ENCODE peak calls at places on chromosomes 5 and 9, in four cellular contexts. One of them, this sample, is unnamed.

GRCh38 chr5:53604309-53604708 is 43.9 kb downstream of the NDUFS4 start:
- DNase-seq in fibroblast of lung: no peak
- DNase-seq in left ventricle myocardium inferior: no peak
- DNase-seq in right lobe of liver: no peak
- DNase-seq in this sample: no peak

GRCh38 chr5:77087484-77088291 is 603 bp upstream of the ZBED3 start:
- DNase-seq in left ventricle myocardium inferior: peak
- DNase-seq in right lobe of liver: peak
- DNase-seq in fibroblast of lung: peak
- DNase-seq in this sample: peak

GRCh38 chr9:14096182-14096922 is 217.6 kb downstream of the NFIB start:
- DNase-seq in fibroblast of lung: peak
- DNase-seq in left ventricle myocardium inferior: no peak
- DNase-seq in right lobe of liver: no peak
- DNase-seq in this sample: no peak

GRCh38 chr5:68049053-68049713 is 166.4 kb upstream of the PIK3R1 start:
- DNase-seq in right lobe of liver: no peak
- DNase-seq in fibroblast of lung: no peak
- DNase-seq in left ventricle myocardium inferior: no peak
- DNase-seq in this sample: no peak

GRCh38 chr9:68577778-68578591 is 37.3 kb upstream of the TMEM252 start:
- DNase-seq in left ventricle myocardium inferior: no peak
- DNase-seq in right lobe of liver: no peak
- DNase-seq in fibroblast of lung: no peak
- DNase-seq in this sample: no peak

GRCh38 chr9:20355022-20355421 is 267.3 kb downstream of the MLLT3 start:
- DNase-seq in fibroblast of lung: peak
- DNase-seq in right lobe of liver: no peak
- DNase-seq in left ventricle myocardium inferior: no peak
- DNase-seq in this sample: no peak

GRCh38 chr9:8825600-8826147 is 1026.1 kb upstream of the DMAC1 start:
- DNase-seq in left ventricle myocardium inferior: no peak
- DNase-seq in fibroblast of lung: no peak
- DNase-seq in right lobe of liver: no peak
- DNase-seq in this sample: no peak

GRCh38 chr5:143677403-143677802 is 134.6 kb upstream of the HMHB1 start:
- DNase-seq in fibroblast of lung: no peak
- DNase-seq in left ventricle myocardium inferior: no peak
- DNase-seq in right lobe of liver: no peak
- DNase-seq in this sample: no peak

GRCh38 chr9:104386425-104387069 is 117.5 kb upstream of the OR13F1 start:
- DNase-seq in right lobe of liver: no peak
- DNase-seq in left ventricle myocardium inferior: no peak
- DNase-seq in fibroblast of lung: peak
- DNase-seq in this sample: no peak

GRCh38 chr9:99231708-99232107 is 9.6 kb downstream of the SEC61B start:
- DNase-seq in left ventricle myocardium inferior: no peak
- DNase-seq in right lobe of liver: no peak
- DNase-seq in fibroblast of lung: peak
- DNase-seq in this sample: no peak

GRCh38 chr5:6732634-6733410 is 19.6 kb downstream of the TENT4A start:
- DNase-seq in left ventricle myocardium inferior: peak
- DNase-seq in fibroblast of lung: peak
- DNase-seq in right lobe of liver: no peak
- DNase-seq in this sample: no peak

GRCh38 chr5:154015071-154015693 is 23.5 kb downstream of the FAM114A2 start:
- DNase-seq in left ventricle myocardium inferior: peak
- DNase-seq in fibroblast of lung: no peak
- DNase-seq in right lobe of liver: no peak
- DNase-seq in this sample: no peak

GRCh38 chr9:114880276-114880891 is 50.0 kb downstream of the TNFSF8 start:
- DNase-seq in left ventricle myocardium inferior: no peak
- DNase-seq in right lobe of liver: no peak
- DNase-seq in fibroblast of lung: peak
- DNase-seq in this sample: no peak

GRCh38 chr9:127611796-127612790 is at the start of gene STXBP1:
- DNase-seq in right lobe of liver: peak
- DNase-seq in left ventricle myocardium inferior: peak
- DNase-seq in fibroblast of lung: peak
- DNase-seq in this sample: peak

GRCh38 chr5:38208782-38209378 is 49.5 kb upstream of the EGFLAM start:
- DNase-seq in right lobe of liver: no peak
- DNase-seq in left ventricle myocardium inferior: no peak
- DNase-seq in fibroblast of lung: peak
- DNase-seq in this sample: no peak

GRCh38 chr5:94347130-94347529 is 271.3 kb downstream of the KIAA0825 start:
- DNase-seq in left ventricle myocardium inferior: peak
- DNase-seq in right lobe of liver: no peak
- DNase-seq in fibroblast of lung: no peak
- DNase-seq in this sample: no peak

GRCh38 chr5:114361724-114362196 is at the start of gene KCNN2:
- DNase-seq in right lobe of liver: peak
- DNase-seq in left ventricle myocardium inferior: peak
- DNase-seq in fibroblast of lung: peak
- DNase-seq in this sample: peak

GRCh38 chr5:141889282-141889871 is 11.2 kb upstream of the PCDH1 start:
- DNase-seq in fibroblast of lung: peak
- DNase-seq in left ventricle myocardium inferior: no peak
- DNase-seq in right lobe of liver: no peak
- DNase-seq in this sample: no peak

GRCh38 chr5:14173419-14174234 is 30.5 kb downstream of the TRIO start:
- DNase-seq in fibroblast of lung: peak
- DNase-seq in right lobe of liver: no peak
- DNase-seq in left ventricle myocardium inferior: no peak
- DNase-seq in this sample: no peak

GRCh38 chr9:87071473-87071872 is 124.2 kb upstream of the GAS1 start:
- DNase-seq in right lobe of liver: no peak
- DNase-seq in left ventricle myocardium inferior: no peak
- DNase-seq in fibroblast of lung: no peak
- DNase-seq in this sample: no peak

GRCh38 chr5:81817086-81817485 is 66.2 kb upstream of the SSBP2 start:
- DNase-seq in right lobe of liver: no peak
- DNase-seq in fibroblast of lung: no peak
- DNase-seq in left ventricle myocardium inferior: no peak
- DNase-seq in this sample: no peak

GRCh38 chr9:128214571-128215490 is 11.7 kb downstream of the DNM1 start:
- DNase-seq in fibroblast of lung: no peak
- DNase-seq in left ventricle myocardium inferior: no peak
- DNase-seq in right lobe of liver: no peak
- DNase-seq in this sample: no peak

GRCh38 chr5:180673371-180674252 is 24.2 kb upstream of the FLT4 start:
- DNase-seq in left ventricle myocardium inferior: no peak
- DNase-seq in fibroblast of lung: no peak
- DNase-seq in right lobe of liver: no peak
- DNase-seq in this sample: no peak

GRCh38 chr9:35705836-35706430 is 16.2 kb upstream of the TPM2 start:
- DNase-seq in right lobe of liver: no peak
- DNase-seq in fibroblast of lung: no peak
- DNase-seq in left ventricle myocardium inferior: no peak
- DNase-seq in this sample: no peak

GRCh38 chr5:78806544-78806943 is 158.0 kb upstream of the LHFPL2 start:
- DNase-seq in right lobe of liver: no peak
- DNase-seq in fibroblast of lung: peak
- DNase-seq in left ventricle myocardium inferior: no peak
- DNase-seq in this sample: no peak

GRCh38 chr9:70402213-70402612 is 12.2 kb downstream of the KLF9 start:
- DNase-seq in fibroblast of lung: no peak
- DNase-seq in right lobe of liver: no peak
- DNase-seq in left ventricle myocardium inferior: no peak
- DNase-seq in this sample: no peak

GRCh38 chr5:164013077-164013670 is 507.8 kb downstream of the MAT2B start:
- DNase-seq in left ventricle myocardium inferior: no peak
- DNase-seq in fibroblast of lung: peak
- DNase-seq in right lobe of liver: peak
- DNase-seq in this sample: peak

GRCh38 chr5:172662596-172662995 is 21.5 kb downstream of the NEURL1B start:
- DNase-seq in right lobe of liver: no peak
- DNase-seq in left ventricle myocardium inferior: no peak
- DNase-seq in fibroblast of lung: no peak
- DNase-seq in this sample: no peak

GRCh38 chr5:172659570-172659908 is 18.5 kb downstream of the NEURL1B start:
- DNase-seq in fibroblast of lung: no peak
- DNase-seq in right lobe of liver: no peak
- DNase-seq in left ventricle myocardium inferior: no peak
- DNase-seq in this sample: no peak

GRCh38 chr5:172659909-172660628 is 19.0 kb downstream of the NEURL1B start:
- DNase-seq in fibroblast of lung: peak
- DNase-seq in left ventricle myocardium inferior: peak
- DNase-seq in right lobe of liver: peak
- DNase-seq in this sample: peak

GRCh38 chr5:172661536-172661935 is 20.5 kb downstream of the NEURL1B start:
- DNase-seq in right lobe of liver: no peak
- DNase-seq in left ventricle myocardium inferior: no peak
- DNase-seq in fibroblast of lung: no peak
- DNase-seq in this sample: no peak

GRCh38 chr5:172660974-172661373 is 19.9 kb downstream of the NEURL1B start:
- DNase-seq in right lobe of liver: no peak
- DNase-seq in fibroblast of lung: no peak
- DNase-seq in left ventricle myocardium inferior: no peak
- DNase-seq in this sample: no peak
- H3K27ac ChIP-seq in right lobe of liver: peak
- H3K27ac ChIP-seq in fibroblast of lung: peak
- H3K27ac ChIP-seq in left ventricle myocardium inferior: peak
- H3K27ac ChIP-seq in this sample: peak

GRCh38 chr5:167730656-167731055 is 560.8 kb upstream of the WWC1 start:
- DNase-seq in left ventricle myocardium inferior: no peak
- DNase-seq in fibroblast of lung: no peak
- DNase-seq in right lobe of liver: no peak
- DNase-seq in this sample: no peak
- H3K27ac ChIP-seq in left ventricle myocardium inferior: no peak
- H3K27ac ChIP-seq in fibroblast of lung: no peak
- H3K27ac ChIP-seq in right lobe of liver: no peak
- H3K27ac ChIP-seq in this sample: no peak

DNA sequence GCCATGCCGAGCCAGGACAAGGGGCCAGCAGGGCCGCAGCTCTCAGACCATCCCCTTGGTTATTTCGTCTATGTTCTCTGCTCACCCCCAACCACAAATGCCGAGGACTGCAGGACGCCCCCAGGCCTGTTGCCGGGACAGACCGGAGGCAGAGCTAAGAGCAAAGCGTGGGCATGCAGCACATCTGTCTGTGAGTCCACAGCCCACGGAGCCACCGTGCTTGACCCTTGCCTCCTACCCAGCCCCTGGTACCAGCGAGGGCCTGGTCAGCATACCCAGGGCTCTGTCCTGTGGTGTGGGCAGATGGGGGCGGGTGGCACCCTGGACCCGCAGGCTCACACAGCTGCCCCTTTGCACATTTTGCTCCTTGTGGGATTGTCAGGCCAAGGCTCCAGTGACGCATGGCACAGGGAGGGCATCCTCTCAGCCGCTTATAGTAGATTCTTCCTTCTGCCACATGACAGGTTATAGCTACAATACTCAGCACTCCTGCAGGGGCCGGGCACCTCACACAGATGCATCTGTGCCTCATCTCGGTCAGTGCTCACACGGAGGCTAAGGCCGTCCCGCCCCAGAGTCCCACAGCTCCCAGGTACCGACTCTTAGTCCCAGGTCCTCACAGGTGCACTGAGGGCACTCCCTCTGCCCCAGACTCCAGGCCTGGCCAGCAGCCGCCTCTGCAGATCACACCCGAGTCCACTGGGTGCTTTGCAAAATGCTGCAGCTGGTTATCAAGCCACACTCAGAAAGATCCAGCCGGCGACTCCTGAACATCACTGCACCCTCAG is 4.5 kb downstream of the BRD3 start:
- DNase-seq in right lobe of liver: peak
- DNase-seq in fibroblast of lung: no peak
- DNase-seq in left ventricle myocardium inferior: peak
- DNase-seq in this sample: no peak
- H3K27ac ChIP-seq in right lobe of liver: no peak
- H3K27ac ChIP-seq in fibroblast of lung: no peak
- H3K27ac ChIP-seq in left ventricle myocardium inferior: no peak
- H3K27ac ChIP-seq in this sample: no peak

DNA sequence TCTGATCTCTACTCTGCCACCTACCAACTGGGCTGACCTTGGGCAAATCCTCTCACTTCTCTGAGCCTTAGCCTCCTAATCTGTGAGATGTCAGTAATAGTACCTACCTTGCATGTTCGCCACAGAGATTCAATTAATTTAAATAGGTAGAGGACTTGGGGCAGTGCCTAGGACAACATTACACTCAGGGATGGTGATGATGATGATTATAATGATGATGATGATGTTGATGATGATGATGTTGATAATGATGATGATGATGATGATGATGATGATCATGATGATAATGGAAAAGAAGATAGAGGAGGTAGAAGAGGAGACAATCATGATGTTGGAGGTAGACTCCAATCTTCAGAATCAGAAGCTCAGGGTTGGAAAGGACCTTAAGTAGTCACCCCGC is 40.7 kb upstream of the SMIM23 start:
- DNase-seq in right lobe of liver: no peak
- DNase-seq in fibroblast of lung: no peak
- DNase-seq in left ventricle myocardium inferior: no peak
- DNase-seq in this sample: no peak
- H3K27ac ChIP-seq in right lobe of liver: no peak
- H3K27ac ChIP-seq in fibroblast of lung: no peak
- H3K27ac ChIP-seq in left ventricle myocardium inferior: peak
- H3K27ac ChIP-seq in this sample: no peak

DNA sequence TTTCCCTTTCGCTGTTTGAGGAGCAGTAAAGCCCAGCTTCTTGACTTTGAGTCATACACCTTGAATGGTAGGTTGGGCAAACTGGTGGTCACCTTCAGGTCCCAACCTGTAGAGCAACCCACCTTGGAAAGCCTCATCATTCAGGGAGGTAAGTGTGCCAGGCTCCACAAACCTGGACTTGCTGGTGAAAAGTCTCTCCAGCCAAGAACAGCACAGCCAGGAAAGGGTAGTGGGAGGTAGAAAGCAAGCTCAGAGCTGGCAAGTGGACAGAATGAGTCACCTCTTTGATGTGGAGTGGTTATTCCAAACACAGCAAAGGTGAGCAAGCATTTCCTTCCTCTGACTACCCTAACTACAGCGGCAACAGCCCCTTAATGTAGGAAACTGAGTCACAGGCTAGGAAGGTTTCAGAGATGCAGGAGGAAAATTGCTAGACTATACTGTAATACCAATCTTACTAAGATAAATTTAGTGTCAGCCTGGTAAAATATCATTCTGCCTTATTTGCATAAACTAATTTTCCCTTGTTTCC is 117.5 kb upstream of the MTAP start:
- DNase-seq in fibroblast of lung: peak
- DNase-seq in right lobe of liver: no peak
- DNase-seq in left ventricle myocardium inferior: no peak
- DNase-seq in this sample: no peak
- H3K27ac ChIP-seq in fibroblast of lung: peak
- H3K27ac ChIP-seq in right lobe of liver: no peak
- H3K27ac ChIP-seq in left ventricle myocardium inferior: no peak
- H3K27ac ChIP-seq in this sample: no peak

GRCh38 chr9:75713373-75713772 is 177.1 kb upstream of the PCSK5 start:
- DNase-seq in left ventricle myocardium inferior: no peak
- DNase-seq in right lobe of liver: no peak
- DNase-seq in fibroblast of lung: no peak
- DNase-seq in this sample: no peak

GRCh38 chr9:75715360-75715759 is 175.1 kb upstream of the PCSK5 start:
- DNase-seq in fibroblast of lung: no peak
- DNase-seq in right lobe of liver: no peak
- DNase-seq in left ventricle myocardium inferior: no peak
- DNase-seq in this sample: no peak

GRCh38 chr9:75712690-75713089 is 177.8 kb upstream of the PCSK5 start:
- DNase-seq in fibroblast of lung: no peak
- DNase-seq in left ventricle myocardium inferior: no peak
- DNase-seq in right lobe of liver: no peak
- DNase-seq in this sample: no peak

GRCh38 chr9:75709698-75710097 is 180.8 kb upstream of the PCSK5 start:
- DNase-seq in right lobe of liver: no peak
- DNase-seq in left ventricle myocardium inferior: no peak
- DNase-seq in fibroblast of lung: no peak
- DNase-seq in this sample: no peak
- H3K27ac ChIP-seq in right lobe of liver: no peak
- H3K27ac ChIP-seq in left ventricle myocardium inferior: no peak
- H3K27ac ChIP-seq in fibroblast of lung: no peak
- H3K27ac ChIP-seq in this sample: no peak

This sample was measured in transverse colon.